ENCODE peak calls at places on chromosome 14, in ten cellular contexts. Z is GM10248, G is glutamatergic neuron, T is left ventricle myocardium inferior, W is occipital lobe, H is astrocyte of the cerebellum, Y is AG08395, U is AML-193, B is NCI-H1436 treated with DMSO at 0.1 percent for 48 hours, O is hippocampal formation. J is an unnamed sample.

GRCh38 chr14:58887931-58888330 is 250.2 kb downstream of the DACT1 start:
- DNase-seq in W (no peak), Y (no peak), G (no peak), Z (no peak), U (no peak), H (no peak), O (no peak), T (no peak), B (no peak), J (no peak)

GRCh38 chr14:95981939-95982338 is 57.2 kb upstream of the C14orf132 start:
- DNase-seq in H (no peak), U (no peak), B (no peak), T (no peak), W (no peak), Z (no peak), Y (no peak), G (no peak), O (no peak), J (no peak)

GRCh38 chr14:38721822-38722431 is 381.1 kb downstream of the SEC23A start:
- DNase-seq in Y (peak; percentile 78), T (peak; percentile 21), G (peak; percentile 55), W (peak; percentile 17), O (peak; percentile 66), Z (peak; percentile 38), U (peak; percentile 51), B (no peak), H (peak; percentile 49), J (peak; percentile 94)

GRCh38 chr14:64762044-64763034 is 58.1 kb downstream of the PLEKHG3 start:
- DNase-seq in B (peak; percentile 49), O (peak; percentile 33), U (no peak), Y (peak; percentile 61), Z (no peak), W (peak; percentile 64), T (peak; percentile 82), H (peak; percentile 75), G (peak; percentile 72), J (peak; percentile 59)

GRCh38 chr14:104319489-104320241 is 181.3 kb downstream of the KIF26A start:
- DNase-seq in U (no peak), Y (no peak), H (no peak), Z (no peak), T (no peak), O (no peak), G (peak; percentile 19), W (no peak), B (no peak), J (no peak)

GRCh38 chr14:72975776-72976175 is 49.5 kb downstream of the DCAF4 start:
- DNase-seq in B (no peak), U (no peak), O (no peak), W (no peak), T (no peak), Z (no peak), H (no peak), Y (no peak), G (no peak), J (no peak)

GRCh38 chr14:105491366-105492006 is 440 bp downstream of the TEDC1 start:
- DNase-seq in Z (peak; percentile 94), T (peak; percentile 67), B (no peak), W (no peak), O (no peak), G (peak; percentile 63), U (peak; percentile 45), H (no peak), Y (peak; percentile 65), J (peak; percentile 54)

GRCh38 chr14:103126873-103127304 is 3.6 kb downstream of the TNFAIP2 start:
- DNase-seq in Y (no peak), W (no peak), O (no peak), U (no peak), B (no peak), H (no peak), T (peak; percentile 60), G (peak; percentile 81), Z (no peak), J (no peak)

GRCh38 chr14:21525571-21525970 is 575 bp downstream of the SALL2 start:
- DNase-seq in O (no peak), H (no peak), W (no peak), Z (no peak), G (peak; percentile 30), T (no peak), Y (no peak), U (no peak), B (no peak), J (no peak)

GRCh38 chr14:40371011-40371410 is 938.8 kb upstream of the FBXO33 start:
- DNase-seq in W (no peak), T (no peak), O (no peak), B (no peak), Y (no peak), G (no peak), U (no peak), H (no peak), Z (no peak), J (no peak)

GRCh38 chr14:61281186-61281676 is at the start of gene TMEM30B:
- DNase-seq in Y (no peak), H (no peak), T (no peak), W (no peak), B (peak; percentile 13), Z (no peak), U (no peak), O (no peak), G (no peak), J (no peak)

GRCh38 chr14:71714225-71714624 is 218.0 kb upstream of the RGS6 start:
- DNase-seq in U (no peak), T (no peak), H (peak; percentile 90), B (no peak), W (no peak), Y (peak; percentile 75), O (no peak), Z (no peak), G (no peak), J (no peak)

GRCh38 chr14:64825498-64825897 is 54.2 kb downstream of the SPTB start:
- DNase-seq in B (no peak), W (no peak), T (no peak), U (no peak), G (no peak), H (no peak), O (no peak), Z (no peak), Y (no peak), J (no peak)

GRCh38 chr14:74963705-74964271 is 8.4 kb upstream of the PGF start:
- DNase-seq in Y (peak; percentile 14), G (no peak), W (no peak), U (no peak), O (no peak), H (no peak), T (no peak), Z (no peak), B (no peak), J (no peak)

GRCh38 chr14:23561873-23562821 is 5.4 kb downstream of the AP1G2 start:
- DNase-seq in T (no peak), W (no peak), O (no peak), H (no peak), B (no peak), U (no peak), G (peak; percentile 16), Y (no peak), Z (no peak), J (no peak)

GRCh38 chr14:75522224-75522764 is at the start of gene BATF:
- DNase-seq in W (no peak), Z (peak; percentile 77), Y (no peak), O (peak; percentile 16), H (no peak), T (no peak), G (no peak), B (no peak), U (peak; percentile 85), J (peak; percentile 42)

GRCh38 chr14:73788871-73789590 is 62.6 kb upstream of the PTGR2 start:
- DNase-seq in O (peak; percentile 18), G (no peak), H (no peak), Z (no peak), Y (no peak), W (no peak), U (no peak), T (no peak), B (no peak), J (no peak)

GRCh38 chr14:92553456-92553855 is 39.9 kb downstream of the RIN3 start:
- DNase-seq in H (no peak), T (no peak), W (no peak), Z (no peak), B (no peak), O (no peak), G (no peak), U (no peak), Y (peak; percentile 27), J (no peak)

GRCh38 chr14:68306265-68306933 is 486.5 kb downstream of the ZFP36L1 start:
- DNase-seq in O (no peak), Y (no peak), B (no peak), Z (peak; percentile 35), H (no peak), G (no peak), T (no peak), U (no peak), W (no peak), J (no peak)

GRCh38 chr14:68795602-68796417 is 2.9 kb upstream of the ZFP36L1 start:
- DNase-seq in H (no peak), O (peak; percentile 61), U (no peak), G (peak; percentile 72), Y (peak; percentile 67), T (peak; percentile 87), B (no peak), Z (peak; percentile 79), W (peak; percentile 22), J (peak; percentile 78)

GRCh38 chr14:32808574-32809098 is 130.0 kb upstream of the NPAS3 start:
- DNase-seq in W (no peak), Y (peak; percentile 36), Z (no peak), H (peak; percentile 78), G (no peak), O (no peak), U (no peak), B (no peak), T (no peak), J (peak; percentile 94)